ENCODE peak calls at places on chromosomes 12 and 14, in eight cellular contexts. B is astrocyte of the spinal cord, A is heart left ventricle, X is uterus, C is OCI-LY7, D is lower lobe of right lung, F is HCT116, Y is A549. E is an unnamed sample.

GRCh38 chr14:34926552-34926951 is 51.4 kb upstream of the BAZ1A start:
- DNase-seq in D (no peak), F (no peak), X (no peak), Y (no peak), C (no peak), B (peak; percentile 40), A (no peak), E (no peak)

GRCh38 chr14:37202265-37202664 is 4.5 kb downstream of the MIPOL1 start:
- DNase-seq in X (no peak), Y (no peak), D (no peak), C (no peak), F (no peak), B (peak; percentile 35), A (no peak), E (peak; percentile 7)

GRCh38 chr14:68245146-68246073 is 425.8 kb downstream of the RAD51B start:
- DNase-seq in B (peak; percentile 59), X (peak; percentile 73), C (no peak), A (no peak), F (no peak), D (no peak), Y (no peak), E (no peak)

GRCh38 chr12:45850302-45850701 is 120.8 kb downstream of the ARID2 start:
- DNase-seq in D (no peak), Y (no peak), A (no peak), X (no peak), B (no peak), F (no peak), C (no peak), E (no peak)

GRCh38 chr14:71780822-71781221 is 151.4 kb upstream of the RGS6 start:
- DNase-seq in D (no peak), Y (no peak), X (no peak), A (no peak), B (no peak), F (no peak), C (no peak), E (no peak)

GRCh38 chr12:62891805-62892549 is 43.0 kb downstream of the PPM1H start:
- DNase-seq in C (no peak), Y (no peak), B (no peak), A (no peak), D (no peak), F (no peak), X (no peak), E (no peak)

GRCh38 chr12:203462-204260 is 10.3 kb downstream of the SLC6A12 start:
- DNase-seq in F (no peak), X (no peak), Y (peak; percentile 26), C (no peak), B (no peak), A (peak; percentile 68), D (no peak), E (no peak)

GRCh38 chr12:102631274-102631673 is 150.9 kb upstream of the IGF1 start:
- DNase-seq in X (no peak), Y (peak; percentile 50), B (peak; percentile 31), D (no peak), C (no peak), F (no peak), A (no peak), E (peak; percentile 83)

GRCh38 chr12:49956663-49957569 is 4.8 kb upstream of the AQP5 start:
- DNase-seq in D (no peak), F (no peak), A (no peak), Y (no peak), C (no peak), X (no peak), B (no peak), E (no peak)

GRCh38 chr12:47777741-47778558 is 4.9 kb downstream of the SLC48A1 start:
- DNase-seq in C (no peak), F (no peak), A (peak; percentile 67), Y (no peak), X (no peak), D (peak; percentile 57), B (no peak), E (no peak)

GRCh38 chr14:104882991-104883660 is 18.1 kb downstream of the CEP170B start:
- DNase-seq in A (peak; percentile 49), D (peak; percentile 39), C (no peak), B (no peak), F (no peak), Y (no peak), X (no peak), E (no peak)

GRCh38 chr14:105487986-105488777 is 1.5 kb downstream of the CRIP1 start:
- DNase-seq in B (no peak), F (no peak), A (peak; percentile 62), X (no peak), Y (peak; percentile 59), C (no peak), D (no peak), E (no peak)

GRCh38 chr12:76042147-76042546 is 10.6 kb upstream of the PHLDA1 start:
- DNase-seq in F (no peak), A (no peak), C (no peak), Y (no peak), X (no peak), D (no peak), B (no peak), E (no peak)

GRCh38 chr14:73723411-73723798 is 9.2 kb upstream of the PNMA1 start:
- DNase-seq in B (peak; percentile 65), Y (no peak), X (no peak), D (no peak), A (no peak), C (no peak), F (no peak), E (no peak)

GRCh38 chr12:94725375-94726168 is 75.2 kb upstream of the TMCC3 start:
- DNase-seq in X (peak; percentile 38), C (peak; percentile 59), B (peak; percentile 34), A (no peak), D (no peak), Y (peak; percentile 66), F (peak; percentile 38), E (peak; percentile 38)

GRCh38 chr12:94109154-94109553 is 39.2 kb upstream of the PLXNC1 start:
- DNase-seq in B (peak; percentile 54), A (no peak), X (no peak), Y (no peak), D (no peak), F (no peak), C (no peak), E (peak; percentile 71)

GRCh38 chr12:124273630-124274029 is 21.3 kb upstream of the RFLNA start:
- DNase-seq in A (no peak), D (no peak), B (peak; percentile 26), X (no peak), Y (peak; percentile 77), F (peak; percentile 79), C (peak; percentile 22), E (peak; percentile 47)

GRCh38 chr12:109524466-109525278 is 47.2 kb downstream of the UBE3B start:
- DNase-seq in D (peak; percentile 37), B (no peak), F (no peak), C (no peak), Y (no peak), A (no peak), X (no peak), E (no peak)

GRCh38 chr14:89466460-89466859 is 49.4 kb upstream of the FOXN3 start:
- DNase-seq in F (no peak), Y (no peak), B (no peak), A (no peak), D (no peak), X (no peak), C (no peak), E (no peak)

GRCh38 chr12:115303751-115304309 is 619.9 kb upstream of the TBX3 start:
- DNase-seq in Y (no peak), X (peak; percentile 31), A (no peak), C (no peak), F (no peak), D (no peak), B (peak; percentile 19), E (no peak)

GRCh38 chr14:94132285-94132887 is 3.0 kb upstream of the IFI27L2 start:
- DNase-seq in Y (peak; percentile 69), D (no peak), A (no peak), F (peak; percentile 66), C (peak; percentile 79), X (peak; percentile 62), B (peak; percentile 77), E (peak; percentile 64)

GRCh38 chr14:22812744-22813143 is 2.5 kb downstream of the SLC7A7 start:
- DNase-seq in Y (no peak), D (no peak), C (peak; percentile 71), X (no peak), B (no peak), A (no peak), F (no peak), E (no peak)
- H3K4me3 ChIP-seq in Y (no peak overlapping the region), D (peak overlapping the region; percentile 50), C (peak overlapping the region; percentile 67), X (no peak overlapping the region), B (no peak overlapping the region), A (no peak overlapping the region), F (no peak overlapping the region), E (no peak overlapping the region)

DNA sequence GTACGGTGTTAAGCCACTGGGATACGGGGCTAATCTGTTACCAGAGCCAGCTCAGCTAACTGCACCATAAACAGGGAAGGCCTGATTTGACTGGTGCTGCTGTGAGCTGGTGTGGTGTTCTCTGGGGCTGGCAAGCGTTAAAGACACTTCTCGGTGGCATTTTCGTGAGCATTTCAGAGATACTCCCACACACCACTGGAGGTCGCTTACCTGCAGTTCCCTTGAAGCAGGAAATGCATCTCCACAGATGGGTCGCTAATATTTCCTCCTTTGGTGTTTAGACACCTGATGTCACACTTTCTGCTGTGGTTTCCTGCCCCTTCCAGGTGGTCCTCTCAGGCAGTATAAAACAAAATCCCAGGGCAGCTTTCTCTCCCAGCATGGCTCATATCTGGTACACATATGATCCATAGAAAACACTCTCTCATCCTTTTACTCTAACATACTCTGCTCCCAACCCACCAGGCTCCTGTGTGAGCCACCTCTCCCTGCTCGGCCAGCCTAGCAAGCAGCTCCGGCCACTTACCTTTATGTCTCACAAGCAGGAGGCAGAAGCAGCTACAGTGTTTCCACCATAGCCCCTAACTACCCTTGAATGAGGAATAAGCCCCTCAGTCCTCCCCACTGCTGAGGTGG is 129.9 kb upstream of the GRIN2B start:
- DNase-seq in B (no peak), X (no peak), F (peak; percentile 31), C (peak; percentile 96), Y (peak; percentile 39), D (no peak), A (no peak), E (no peak)
- TF ChIP-seq CTCF in B (no peak), X (no peak), F (peak; percentile 61), C (peak; percentile 89), Y (peak; percentile 10), D (no peak), A (no peak), E (no peak)

GRCh38 chr12:88665051-88665450 is 84.8 kb upstream of the KITLG start:
- DNase-seq in D (no peak), Y (no peak), F (no peak), A (no peak), B (peak; percentile 61), X (no peak), C (no peak), E (peak; percentile 43)

GRCh38 chr12:88662093-88662492 is 81.8 kb upstream of the KITLG start:
- DNase-seq in B (no peak), X (no peak), F (no peak), C (no peak), D (no peak), A (no peak), Y (no peak), E (no peak)

GRCh38 chr12:88658009-88658408 is 77.7 kb upstream of the KITLG start:
- DNase-seq in Y (no peak), C (no peak), A (no peak), B (no peak), F (peak; percentile 19), D (no peak), X (no peak), E (no peak)

GRCh38 chr12:88663001-88663400 is 82.7 kb upstream of the KITLG start:
- DNase-seq in C (no peak), B (no peak), A (no peak), F (no peak), Y (no peak), D (no peak), X (no peak), E (no peak)
- H3K4me3 ChIP-seq in C (no peak overlapping the region), B (no peak overlapping the region), A (no peak overlapping the region), F (no peak overlapping the region), Y (no peak overlapping the region), D (no peak overlapping the region), X (no peak overlapping the region), E (no peak overlapping the region)

GRCh38 chr12:104825408-104825807 is 132.7 kb downstream of the SLC41A2 start:
- DNase-seq in D (no peak), Y (peak; percentile 36), A (no peak), F (no peak), B (no peak), C (peak; percentile 17), X (no peak), E (peak; percentile 24)
- TF ChIP-seq CTCF in D (peak; percentile 11), Y (peak; percentile 16), A (peak; percentile 10), F (peak; percentile 74), B (peak; percentile 46), C (peak; percentile 62), X (no peak), E (peak; percentile 58)